ENCODE peak calls at places on chromosomes 16 and 17, in eight cellular contexts. O, W, E, T, A, Z, S and V are unnamed samples.

GRCh38 chr16:30637952-30638351 is 12.8 kb upstream of the PRR14 start:
- DNase-seq in O (no peak), W (peak), E (no peak), T (no peak), A (no peak), Z (peak), S (no peak), V (no peak)

GRCh38 chr17:49624896-49625295 is 49.2 kb downstream of the NXPH3 start:
- DNase-seq in O (no peak), W (no peak), E (no peak), T (no peak), A (no peak), Z (no peak), S (no peak), V (no peak)

GRCh38 chr17:66494023-66494803 is 191.8 kb downstream of the PRKCA start:
- DNase-seq in O (no peak), W (peak), E (no peak), T (no peak), A (no peak), Z (no peak), S (peak), V (no peak)

GRCh38 chr16:28823291-28823718 is 506 bp downstream of the ATXN2L start:
- DNase-seq in O (no peak), W (no peak), E (no peak), T (no peak), A (no peak), Z (no peak), S (no peak), V (no peak)

GRCh38 chr17:15264542-15264941 is 584 bp downstream of the PMP22 start:
- DNase-seq in O (no peak), W (peak), E (peak), T (no peak), A (no peak), Z (no peak), S (no peak), V (no peak)

GRCh38 chr17:56141046-56141839 is 12.0 kb upstream of the ANKFN1 start:
- DNase-seq in O (no peak), W (no peak), E (no peak), T (no peak), A (no peak), Z (no peak), S (no peak), V (no peak)

GRCh38 chr17:35973333-35974260 is 7.7 kb downstream of the CCL16 start:
- DNase-seq in O (no peak), W (peak), E (peak), T (no peak), A (no peak), Z (no peak), S (no peak), V (no peak)

GRCh38 chr16:87595712-87596111 is 6.6 kb upstream of the JPH3 start:
- DNase-seq in O (no peak), W (no peak), E (no peak), T (no peak), A (no peak), Z (no peak), S (no peak), V (no peak)

GRCh38 chr17:20284575-20284974 is 182.8 kb downstream of the LGALS9B start:
- DNase-seq in O (no peak), W (no peak), E (no peak), T (no peak), A (no peak), Z (no peak), S (no peak), V (no peak)

GRCh38 chr17:36885161-36885735 is 52.0 kb upstream of the LHX1 start:
- DNase-seq in O (no peak), W (no peak), E (no peak), T (no peak), A (no peak), Z (no peak), S (no peak), V (no peak)

GRCh38 chr16:81602377-81602776 is 157.8 kb downstream of the CMIP start:
- DNase-seq in O (no peak), W (no peak), E (no peak), T (no peak), A (no peak), Z (no peak), S (no peak), V (no peak)

GRCh38 chr16:19660432-19660831 is 57.6 kb downstream of the KNOP1 start:
- DNase-seq in O (no peak), W (no peak), E (no peak), T (no peak), A (no peak), Z (no peak), S (no peak), V (no peak)

GRCh38 chr16:54136276-54136625 is 150.3 kb downstream of the IRX3 start:
- DNase-seq in O (no peak), W (no peak), E (no peak), T (no peak), A (no peak), Z (no peak), S (peak), V (no peak)

GRCh38 chr17:57921342-57921741 is 33.9 kb downstream of the CUEDC1 start:
- DNase-seq in O (no peak), W (no peak), E (no peak), T (no peak), A (no peak), Z (peak), S (no peak), V (no peak)

GRCh38 chr17:77487677-77488530 is 347.1 kb downstream of the SEC14L1 start:
- DNase-seq in O (no peak), W (no peak), E (no peak), T (no peak), A (no peak), Z (no peak), S (no peak), V (no peak)

GRCh38 chr17:82204831-82205719 is 7.6 kb downstream of the CCDC57 start:
- DNase-seq in O (no peak), W (peak), E (no peak), T (peak), A (no peak), Z (no peak), S (no peak), V (no peak)

GRCh38 chr17:82896071-82897000 is 56.5 kb upstream of the ZNF750 start:
- DNase-seq in O (no peak), W (no peak), E (no peak), T (no peak), A (no peak), Z (no peak), S (no peak), V (no peak)

GRCh38 chr17:58334661-58335060 is 6.1 kb upstream of the TSPOAP1 start:
- DNase-seq in O (no peak), W (no peak), E (no peak), T (no peak), A (no peak), Z (no peak), S (no peak), V (no peak)

GRCh38 chr16:88368036-88368435 is 14.7 kb upstream of the ZNF469 start:
- DNase-seq in O (no peak), W (no peak), E (no peak), T (no peak), A (no peak), Z (no peak), S (no peak), V (no peak)

GRCh38 chr17:74842599-74843351 is 16.9 kb downstream of the GRIN2C start:
- DNase-seq in O (no peak), W (peak), E (no peak), T (peak), A (no peak), Z (peak), S (peak), V (peak)

GRCh38 chr17:30273373-30273772 is 18.4 kb downstream of the BLMH start:
- DNase-seq in O (no peak), W (no peak), E (no peak), T (no peak), A (no peak), Z (no peak), S (no peak), V (no peak)

GRCh38 chr17:19979917-19980770 is 2.5 kb upstream of the AKAP10 start:
- DNase-seq in O (no peak), W (no peak), E (no peak), T (no peak), A (no peak), Z (no peak), S (no peak), V (no peak)

GRCh38 chr17:45748911-45749310 is 35.2 kb upstream of the CRHR1 start:
- DNase-seq in O (no peak), W (no peak), E (no peak), T (no peak), A (no peak), Z (no peak), S (no peak), V (no peak)

GRCh38 chr16:57358527-57359095 is at the start of gene CCL22:
- DNase-seq in O (peak), W (no peak), E (no peak), T (no peak), A (no peak), Z (no peak), S (no peak), V (no peak)

GRCh38 chr16:10622036-10622921 is 41.9 kb upstream of the EMP2 start:
- DNase-seq in O (no peak), W (no peak), E (no peak), T (no peak), A (no peak), Z (no peak), S (peak), V (peak)

GRCh38 chr17:21551081-21551881 is 141.0 kb upstream of the KCNJ18 start:
- DNase-seq in O (peak), W (peak), E (peak), T (peak), A (no peak), Z (peak), S (peak), V (peak)

GRCh38 chr17:72618018-72618509 is 474.4 kb downstream of the SLC39A11 start:
- DNase-seq in O (no peak), W (peak), E (peak), T (no peak), A (no peak), Z (peak), S (no peak), V (peak)

GRCh38 chr16:4323845-4324478 is 8.1 kb downstream of the GLIS2 start:
- DNase-seq in O (no peak), W (peak), E (peak), T (no peak), A (no peak), Z (no peak), S (no peak), V (no peak)

GRCh38 chr17:79325707-79326106 is 251.1 kb downstream of the ENGASE start:
- DNase-seq in O (no peak), W (no peak), E (no peak), T (no peak), A (no peak), Z (no peak), S (peak), V (no peak)

GRCh38 chr16:51500306-51500705 is 349.2 kb upstream of the SALL1 start:
- DNase-seq in O (no peak), W (peak), E (no peak), T (no peak), A (no peak), Z (no peak), S (no peak), V (no peak)

GRCh38 chr16:3874794-3875692 is 5.5 kb downstream of the CREBBP start:
- DNase-seq in O (no peak), W (no peak), E (no peak), T (no peak), A (no peak), Z (no peak), S (no peak), V (no peak)

GRCh38 chr17:46264456-46265198 is 30.3 kb upstream of the LRRC37A start:
- DNase-seq in O (no peak), W (peak), E (no peak), T (no peak), A (no peak), Z (no peak), S (peak), V (no peak)

GRCh38 chr16:2151188-2152091 is 3.0 kb downstream of the RAB26 start:
- DNase-seq in O (no peak), W (peak), E (no peak), T (no peak), A (no peak), Z (no peak), S (no peak), V (no peak)